ENCODE peak calls at places on chromosomes 6 and 20, in ten cellular contexts. T is hepatocyte; J is naive thymus-derived CD8-positive, alpha-beta T cell; H is IMR-90; Z is GM23338; X is osteoblast; U is activated naive CD4-positive, alpha-beta T cell; A is stimulated activated CD4-positive, alpha-beta T cell treated with anti-CD3 and anti-CD28 coated beads, Interleukin-1b, Interleukin-23, amount 100 ng/mL, for 1 hour; Q is AML-193; S is GM03348. W is an unnamed sample.
A peak's percentile ranks its signal among the peaks of the same experiment; 100 is the strongest.

GRCh38 chr20:15909995-15910394 is 663.3 kb downstream of the KIF16B start:
- DNase-seq in U (no peak), J (no peak), Q (no peak), T (no peak), S (no peak), H (no peak), A (no peak), X (no peak), Z (no peak), W (no peak)

GRCh38 chr20:3146732-3147341 is 12.8 kb downstream of the FASTKD5 start:
- DNase-seq in Q (no peak), T (no peak), U (no peak), S (no peak), A (no peak), Z (no peak), X (peak; percentile 49), J (no peak), H (peak; percentile 9), W (no peak)

GRCh38 chr6:106087548-106088325 is 1.6 kb downstream of the PRDM1 start:
- DNase-seq in X (peak; percentile 74), A (no peak), S (peak; percentile 58), U (no peak), T (no peak), J (no peak), Q (peak; percentile 16), H (peak; percentile 87), Z (peak; percentile 53), W (peak; percentile 36)

GRCh38 chr20:46174469-46175126 is 56.5 kb downstream of the CD40 start:
- DNase-seq in X (peak; percentile 97), A (peak; percentile 15), H (peak; percentile 22), Q (no peak), U (peak; percentile 38), Z (peak; percentile 95), S (peak; percentile 74), J (peak; percentile 65), T (peak; percentile 90), W (no peak)

GRCh38 chr20:10125757-10126156 is 91.0 kb downstream of the ANKEF1 start:
- DNase-seq in A (no peak), H (peak; percentile 21), Q (no peak), J (no peak), X (no peak), Z (no peak), T (no peak), S (no peak), U (no peak), W (no peak)

GRCh38 chr6:169702640-169703246 is 817 bp downstream of the C6orf120 start:
- DNase-seq in Q (no peak), X (peak; percentile 38), U (peak; percentile 31), T (peak; percentile 53), S (peak; percentile 41), A (no peak), J (peak; percentile 65), Z (peak; percentile 44), H (peak; percentile 19), W (peak; percentile 42)

GRCh38 chr6:25876203-25876602 is 2.2 kb upstream of the SLC17A3 start:
- DNase-seq in S (no peak), X (no peak), H (no peak), T (no peak), Z (no peak), Q (no peak), A (no peak), U (no peak), J (no peak), W (no peak)

GRCh38 chr20:21114584-21114983 is 8.4 kb upstream of the LINC00237 start:
- DNase-seq in H (no peak), X (no peak), Q (no peak), T (no peak), U (no peak), Z (peak; percentile 44), A (no peak), S (no peak), J (no peak), W (no peak)

GRCh38 chr20:16107172-16107870 is 465.9 kb downstream of the KIF16B start:
- DNase-seq in S (no peak), T (no peak), Z (no peak), J (no peak), U (no peak), X (no peak), Q (no peak), H (no peak), A (no peak), W (no peak)

GRCh38 chr20:38418509-38419204 is 16.5 kb downstream of the SNHG17 start:
- DNase-seq in H (peak; percentile 40), X (peak; percentile 59), T (no peak), Q (no peak), U (no peak), Z (no peak), J (no peak), S (peak; percentile 58), A (no peak), W (no peak)

GRCh38 chr6:12957321-12958051 is 240.9 kb downstream of the PHACTR1 start:
- DNase-seq in A (no peak), X (no peak), Q (peak; percentile 77), Z (peak; percentile 62), S (peak; percentile 71), H (peak; percentile 13), U (peak; percentile 2), T (peak; percentile 69), J (peak; percentile 40), W (peak; percentile 20)

GRCh38 chr20:57743450-57744095 is 33.8 kb upstream of the PMEPA1 start:
- DNase-seq in T (no peak), Q (no peak), S (no peak), J (no peak), Z (no peak), U (no peak), A (no peak), H (no peak), X (no peak), W (no peak)

GRCh38 chr6:133646021-133646682 is 242.8 kb upstream of the TCF21 start:
- DNase-seq in H (peak; percentile 47), Z (no peak), T (no peak), S (peak; percentile 61), Q (no peak), X (no peak), J (no peak), A (no peak), U (no peak), W (no peak)

GRCh38 chr6:53887318-53887717 is 92.5 kb downstream of the LRRC1 start:
- DNase-seq in H (no peak), T (no peak), S (no peak), J (no peak), Q (no peak), Z (no peak), A (no peak), U (no peak), X (no peak), W (no peak)

GRCh38 chr20:19833395-19833794 is 75.3 kb downstream of the RIN2 start:
- DNase-seq in H (no peak), Z (no peak), X (no peak), U (no peak), A (no peak), T (no peak), J (no peak), S (no peak), Q (no peak), W (no peak)

GRCh38 chr6:39415482-39415881 is 93.0 kb upstream of the KCNK16 start:
- DNase-seq in S (no peak), Z (no peak), X (no peak), H (no peak), U (no peak), A (no peak), J (no peak), T (no peak), Q (no peak), W (no peak)

GRCh38 chr6:53119349-53119748 is 29.3 kb downstream of the GCM1 start:
- DNase-seq in Q (no peak), J (no peak), H (no peak), A (no peak), T (no peak), U (no peak), X (no peak), Z (no peak), S (peak; percentile 48), W (peak; percentile 21)

GRCh38 chr6:167898673-167899311 is 72.1 kb downstream of the AFDN start:
- DNase-seq in H (peak; percentile 68), S (peak; percentile 56), X (peak; percentile 17), U (no peak), Z (peak; percentile 72), Q (peak; percentile 51), J (peak; percentile 7), T (peak; percentile 37), A (no peak), W (peak; percentile 47)

GRCh38 chr20:11553603-11554002 is 364.1 kb upstream of the BTBD3 start:
- DNase-seq in U (no peak), H (peak; percentile 18), A (no peak), X (no peak), J (no peak), S (peak; percentile 25), Z (no peak), Q (peak; percentile 35), T (no peak), W (peak; percentile 23)

W was measured in SW480.